ENCODE peak calls at places on chromosomes 2 and 18, in five cellular contexts. Q is BJ, E is HFFc6, D is endothelial cell, W is NCI-H526. A is an unnamed sample.

GRCh38 chr18:34640273-34640672 is 69.8 kb upstream of the DTNA start:
- DNase-seq in Q (no peak), E (no peak), D (no peak), W (no peak), A (no peak)

GRCh38 chr2:26175716-26176615 is 3.1 kb downstream of the GAREM2 start:
- DNase-seq in Q (no peak), E (no peak), D (no peak), W (no peak), A (no peak)

GRCh38 chr18:9711361-9712129 is 3.4 kb downstream of the RAB31 start:
- DNase-seq in Q (no peak), E (no peak), D (no peak), W (no peak), A (no peak)

GRCh38 chr2:169507698-169508097 is 1.8 kb upstream of the KLHL41 start:
- DNase-seq in Q (no peak), E (peak; percentile 55), D (no peak), W (no peak), A (no peak)

GRCh38 chr2:196702641-196703040 is 63.1 kb downstream of the CCDC150 start:
- DNase-seq in Q (no peak), E (peak; percentile 87), D (no peak), W (no peak), A (peak; percentile 18)

GRCh38 chr2:232120911-232121310 is 159.4 kb downstream of the DIS3L2 start:
- DNase-seq in Q (no peak), E (no peak), D (no peak), W (no peak), A (no peak)

GRCh38 chr2:45318675-45319074 is 292.4 kb downstream of the SRBD1 start:
- DNase-seq in Q (no peak), E (no peak), D (no peak), W (no peak), A (no peak)

GRCh38 chr18:74040008-74040407 is 107.6 kb downstream of the FBXO15 start:
- DNase-seq in Q (no peak), E (no peak), D (no peak), W (no peak), A (no peak)

GRCh38 chr2:236600158-236600557 is 30.5 kb downstream of the ACKR3 start:
- DNase-seq in Q (no peak), E (no peak), D (no peak), W (no peak), A (no peak)

GRCh38 chr2:3483986-3484960 is 35.1 kb downstream of the ADI1 start:
- DNase-seq in Q (no peak), E (no peak), D (no peak), W (no peak), A (no peak)

GRCh38 chr18:29361843-29362242 is 1184.9 kb upstream of the CDH2 start:
- DNase-seq in Q (no peak), E (no peak), D (no peak), W (no peak), A (no peak)

GRCh38 chr2:113064898-113065297 is 2.9 kb upstream of the IL1F10 start:
- DNase-seq in Q (no peak), E (no peak), D (no peak), W (no peak), A (no peak)

GRCh38 chr2:218607436-218608115 is at the start of gene PLCD4:
- DNase-seq in Q (peak; percentile 58), E (peak; percentile 88), D (peak; percentile 37), W (no peak), A (peak; percentile 32)

GRCh38 chr2:12173271-12173942 is 427.0 kb downstream of the LPIN1 start:
- DNase-seq in Q (no peak), E (peak; percentile 11), D (no peak), W (no peak), A (no peak)

GRCh38 chr18:2908946-2909335 is 62.1 kb downstream of the EMILIN2 start:
- DNase-seq in Q (no peak), E (no peak), D (no peak), W (no peak), A (no peak)

GRCh38 chr18:832085-832681 is 20.1 kb upstream of the YES1 start:
- DNase-seq in Q (no peak), E (no peak), D (peak; percentile 47), W (no peak), A (no peak)

GRCh38 chr2:146624429-146624828 is 1220.4 kb upstream of the ACVR2A start:
- DNase-seq in Q (no peak), E (no peak), D (no peak), W (no peak), A (no peak)

GRCh38 chr2:177783835-177784448 is 288.6 kb downstream of the PDE11A start:
- DNase-seq in Q (peak; percentile 55), E (peak; percentile 71), D (no peak), W (no peak), A (peak; percentile 50)

GRCh38 chr18:61589053-61589723 is 256.0 kb downstream of the CDH20 start:
- DNase-seq in Q (no peak), E (no peak), D (no peak), W (no peak), A (no peak)

GRCh38 chr2:176907341-176907740 is 305.3 kb upstream of the HNRNPA3 start:
- DNase-seq in Q (no peak), E (no peak), D (no peak), W (no peak), A (no peak)

GRCh38 chr2:234502285-234502918 is 5.5 kb upstream of the ARL4C start:
- DNase-seq in Q (no peak), E (peak; percentile 58), D (no peak), W (no peak), A (peak; percentile 34)

GRCh38 chr2:240436626-240437180 is 1.2 kb downstream of the GPC1 start:
- DNase-seq in Q (no peak), E (no peak), D (no peak), W (no peak), A (no peak)

GRCh38 chr2:12005886-12006681 is 259.7 kb downstream of the LPIN1 start:
- DNase-seq in Q (no peak), E (no peak), D (no peak), W (no peak), A (no peak)

GRCh38 chr18:35155403-35156117 is 85.3 kb upstream of the ZNF397 start:
- DNase-seq in Q (no peak), E (no peak), D (no peak), W (no peak), A (no peak)

GRCh38 chr2:215841175-215841816 is 172.1 kb downstream of the MREG start:
- DNase-seq in Q (no peak), E (no peak), D (no peak), W (no peak), A (no peak)

GRCh38 chr2:230322561-230323384 is 4.2 kb upstream of the SP140L start:
- DNase-seq in Q (no peak), E (no peak), D (no peak), W (no peak), A (no peak)

A was measured in GM04504.